ENCODE peak calls at places on chromosome 19, in seven cellular contexts. W is osteoblast; E is CD4-positive, alpha-beta memory T cell; Z is cardiac muscle cell; N is neural progenitor cell; H is neuronal stem cell; O is astrocyte. G is an unnamed sample. For H3K36me3, the result is how much of the 10 kb centered on the place peaks cover.

GRCh38 chr19:56080669-56081401 is 40.3 kb downstream of the ZNF787 start:
- DNase-seq in E (peak), H (peak), Z (peak), O (peak), W (peak), N (peak), G (peak)

GRCh38 chr19:14497347-14497921 is 1.5 kb upstream of the GIPC1 start:
- DNase-seq in E (no peak), Z (peak), H (no peak), O (no peak), W (peak), N (no peak), G (no peak)

GRCh38 chr19:42328854-42329253 is 3.4 kb downstream of the MEGF8 start:
- DNase-seq in O (no peak), W (peak), Z (no peak), N (no peak), H (no peak), E (no peak), G (no peak)

GRCh38 chr19:46155237-46155636 is 7.2 kb downstream of the IGFL2 start:
- DNase-seq in H (no peak), W (no peak), O (no peak), E (no peak), N (no peak), Z (no peak), G (no peak)

GRCh38 chr19:47545061-47545948 is 27.6 kb downstream of the ZNF541 start:
- DNase-seq in H (no peak), Z (no peak), E (no peak), N (no peak), W (peak), O (no peak), G (no peak)

GRCh38 chr19:45821103-45821521 is 6.0 kb upstream of the RSPH6A start:
- DNase-seq in Z (no peak), W (peak), E (no peak), N (no peak), H (no peak), O (no peak), G (no peak)

GRCh38 chr19:48415395-48415794 is 21.9 kb downstream of the GRIN2D start:
- DNase-seq in H (no peak), N (peak), O (peak), Z (peak), W (peak), E (peak), G (peak)

GRCh38 chr19:40147338-40147692 is 43.9 kb upstream of the MAP3K10 start:
- DNase-seq in E (no peak), H (no peak), N (no peak), W (no peak), O (no peak), Z (no peak), G (no peak)

GRCh38 chr19:40982594-40983101 is 8.4 kb upstream of the CYP2B6 start:
- DNase-seq in W (peak), N (no peak), O (peak), E (no peak), Z (no peak), H (no peak), G (no peak)

GRCh38 chr19:18232540-18233223 is 6.4 kb upstream of the PDE4C start:
- DNase-seq in W (peak), O (no peak), Z (peak), N (no peak), H (peak), E (no peak), G (no peak)

GRCh38 chr19:32223595-32224370 is 121.6 kb upstream of the ZNF507 start:
- DNase-seq in O (no peak), Z (no peak), N (peak), H (no peak), E (peak), W (no peak), G (no peak)

GRCh38 chr19:48715276-48715675 is 4.2 kb downstream of the MAMSTR start:
- DNase-seq in W (peak), N (no peak), Z (no peak), E (no peak), O (no peak), H (no peak), G (no peak)

GRCh38 chr19:5537870-5538269 is 29.9 kb downstream of the TINCR start:
- DNase-seq in E (no peak), N (no peak), W (peak), H (no peak), Z (no peak), O (no peak), G (no peak)

GRCh38 chr19:38059897-38060296 is 152.9 kb downstream of the SIPA1L3 start:
- DNase-seq in H (no peak), O (no peak), W (no peak), Z (no peak), E (no peak), N (no peak), G (no peak)

GRCh38 chr19:43777163-43777700 is 3.5 kb downstream of the KCNN4 start:
- DNase-seq in W (peak), E (peak), H (no peak), O (peak), Z (no peak), N (no peak), G (no peak)

GRCh38 chr19:10404888-10405808 is 1.8 kb upstream of the CDC37 start:
- DNase-seq in H (no peak), O (no peak), E (no peak), Z (no peak), W (peak), N (peak), G (no peak)

GRCh38 chr19:3027981-3028304 is 1.1 kb downstream of the TLE2 start:
- DNase-seq in N (no peak), E (no peak), Z (no peak), O (no peak), H (no peak), W (peak), G (no peak)

GRCh38 chr19:3404324-3405260 is 38.2 kb downstream of the NFIC start:
- DNase-seq in O (peak), E (no peak), W (peak), H (no peak), N (no peak), Z (no peak), G (no peak)

GRCh38 chr19:39752390-39752789 is 14.6 kb upstream of the CLC start:
- DNase-seq in N (no peak), H (no peak), E (no peak), O (no peak), W (no peak), Z (no peak), G (no peak)

GRCh38 chr19:58473775-58474174 is 2.4 kb upstream of the ZNF446 start:
- DNase-seq in H (no peak), O (no peak), W (no peak), E (no peak), Z (no peak), N (no peak), G (no peak)

GRCh38 chr19:58396691-58397532 is 1.5 kb downstream of the RNF225 start:
- DNase-seq in O (no peak), E (no peak), Z (no peak), N (no peak), H (no peak), W (peak), G (no peak)

DNA sequence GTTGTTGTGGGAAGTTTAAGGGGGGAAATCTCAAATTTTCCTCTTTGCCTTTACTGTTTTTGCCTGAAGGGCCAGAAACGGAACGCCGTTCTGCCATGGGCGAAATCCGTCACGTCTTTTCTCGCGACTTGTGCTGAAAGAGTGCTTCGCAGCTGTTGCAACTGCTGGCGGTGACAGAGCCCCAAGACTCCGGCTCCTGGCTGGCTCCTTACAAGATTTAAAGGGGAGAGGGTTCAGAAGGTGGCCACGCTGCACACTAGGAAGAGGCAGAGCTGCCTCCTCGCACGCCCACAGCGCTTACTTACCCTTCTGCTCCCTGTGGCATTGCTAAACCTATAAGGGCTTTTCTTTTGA is 320.3 kb downstream of the ZNF536 start:
- DNase-seq in E (no peak), H (no peak), W (no peak), O (no peak), N (peak), Z (no peak), G (no peak)
- H3K4me3 ChIP-seq in E (no peak), H (no peak), W (peak), O (peak), N (no peak), Z (no peak), G (no peak)

GRCh38 chr19:33903489-33903850 is 106.8 kb downstream of the KCTD15 start:
- DNase-seq in W (no peak), E (no peak), N (no peak), Z (no peak), H (no peak), O (no peak), G (no peak)

GRCh38 chr19:33904681-33905080 is 108.0 kb downstream of the KCTD15 start:
- DNase-seq in E (no peak), N (peak), H (peak), W (no peak), Z (peak), O (peak), G (no peak)

GRCh38 chr19:33905937-33906577 is 109.4 kb downstream of the KCTD15 start:
- DNase-seq in E (no peak), N (peak), Z (peak), W (peak), O (no peak), H (peak), G (peak)

GRCh38 chr19:33906578-33907335 is 110.1 kb downstream of the KCTD15 start:
- DNase-seq in E (no peak), N (peak), O (peak), Z (no peak), W (peak), H (peak), G (no peak)

DNA sequence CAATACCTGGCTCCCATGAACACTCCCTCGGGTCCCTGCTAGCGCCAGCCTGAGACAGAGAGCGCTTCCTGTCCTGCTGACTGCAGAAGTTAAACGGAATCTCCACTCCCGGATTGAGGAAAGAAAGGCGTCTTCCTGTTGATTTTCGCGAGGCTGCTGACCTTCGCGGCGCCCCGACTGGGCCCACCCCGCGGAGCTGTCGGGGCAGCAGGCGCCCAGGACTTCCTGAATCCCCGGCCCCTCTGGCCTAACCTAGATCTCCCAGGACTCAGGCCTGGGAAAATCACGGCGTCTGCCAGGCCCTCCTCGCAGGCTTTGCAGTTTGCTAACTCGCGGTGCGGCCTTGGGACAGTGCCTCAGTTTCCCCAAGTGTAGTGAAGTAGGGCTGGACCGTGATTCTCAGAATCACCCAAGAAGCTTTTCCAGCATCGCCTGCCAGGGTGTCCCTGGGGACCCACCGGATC is 108.8 kb downstream of the KCTD15 start:
- DNase-seq in Z (peak), W (peak), E (no peak), N (peak), H (peak), O (no peak), G (no peak)
- H3K36me3 ChIP-seq in Z (under half), W (under half), E (under half), N (under half), H (under half), O (under half), G (under half)

DNA sequence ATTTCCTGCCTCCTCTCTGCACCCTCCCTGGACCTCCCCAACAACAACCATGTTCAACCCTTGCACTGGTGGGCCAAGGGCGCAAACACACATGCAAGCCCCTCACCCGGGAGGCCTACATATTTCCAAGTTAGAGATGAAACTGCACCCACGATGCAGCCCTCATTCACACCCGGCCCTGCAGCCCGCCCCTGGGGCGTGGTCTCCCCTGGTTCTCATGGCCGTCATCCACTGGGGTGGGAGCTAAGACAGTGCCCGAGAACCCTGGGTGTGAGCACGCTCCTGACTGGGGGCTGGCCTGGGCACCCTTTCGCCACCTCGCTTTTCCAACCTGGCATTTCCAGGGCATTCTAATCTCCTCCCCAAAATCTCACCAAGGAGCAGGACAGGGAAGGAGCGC is 7.0 kb upstream of the SLC7A10 start:
- DNase-seq in E (no peak), Z (no peak), H (no peak), O (no peak), N (no peak), W (no peak), G (no peak)
- H3K4me3 ChIP-seq in E (no peak), Z (no peak), H (peak), O (no peak), N (no peak), W (no peak), G (no peak)

GRCh38 chr19:35279374-35279773 is 3.0 kb upstream of the HAMP start:
- DNase-seq in Z (no peak), O (no peak), H (no peak), N (no peak), E (no peak), W (peak), G (no peak)
- H3K36me3 ChIP-seq in Z (under half), O (under half), H (under half), N (under half), E (under half), W (under half), G (under half)

DNA sequence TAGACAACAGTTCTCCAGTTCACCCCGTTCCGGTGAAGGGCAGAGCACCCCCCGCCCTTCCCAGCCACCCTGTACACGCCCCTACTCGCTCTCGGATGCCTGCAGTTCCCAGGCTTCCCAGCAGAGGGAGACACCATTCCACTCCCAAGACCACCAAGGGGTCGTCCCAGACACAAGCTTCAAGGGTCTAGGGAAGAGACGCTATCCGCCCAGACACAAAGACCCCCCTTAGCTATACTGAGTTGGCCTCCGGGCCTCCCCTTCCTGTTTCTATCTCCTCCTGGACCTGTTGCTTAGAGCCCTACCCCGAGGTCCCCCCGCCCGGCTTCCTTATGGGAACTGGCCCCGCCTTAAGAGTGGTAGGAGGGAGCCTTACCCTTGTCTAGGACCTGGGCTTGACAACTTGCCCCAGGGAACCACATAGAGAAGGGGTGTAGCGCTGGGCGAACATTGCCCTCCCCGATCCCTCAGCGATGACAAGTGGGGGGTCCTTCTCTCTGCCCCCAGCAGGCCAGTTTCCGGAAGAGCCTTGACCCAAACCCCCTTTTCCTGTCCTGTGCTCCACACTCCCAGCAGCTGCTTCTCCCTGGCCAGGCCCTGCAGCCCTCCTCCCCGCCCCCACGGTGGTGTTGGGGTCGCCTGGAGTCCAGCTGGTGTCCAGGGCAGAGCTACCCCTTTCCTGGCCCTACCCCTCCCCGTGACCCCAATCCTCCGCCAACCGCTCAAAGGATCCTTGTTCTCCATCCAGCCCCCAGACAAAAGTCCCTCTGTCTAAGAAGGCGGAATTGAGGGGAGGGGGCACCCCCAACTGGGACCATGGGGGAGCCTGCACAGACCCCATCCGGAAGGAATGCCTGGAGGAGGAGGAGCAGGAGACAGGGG is 726 bp upstream of the FXYD3 start:
- DNase-seq in E (peak), N (peak), W (peak), O (no peak), Z (peak), H (peak), G (no peak)
- H3K4me3 ChIP-seq in E (no peak), N (peak), W (peak), O (no peak), Z (peak), H (no peak), G (no peak)

GRCh38 chr19:16084067-16084685 is 7.9 kb downstream of the TPM4 start:
- DNase-seq in E (no peak), O (no peak), N (no peak), H (no peak), Z (no peak), W (no peak), G (no peak)

GRCh38 chr19:16087940-16088339 is 11.6 kb downstream of the TPM4 start:
- DNase-seq in O (no peak), Z (no peak), E (no peak), N (no peak), H (no peak), W (no peak), G (no peak)

GRCh38 chr19:16088985-16089846 is 12.9 kb downstream of the TPM4 start:
- DNase-seq in W (no peak), Z (no peak), E (no peak), O (no peak), N (no peak), H (no peak), G (no peak)

GRCh38 chr19:16088351-16088984 is 12.2 kb downstream of the TPM4 start:
- DNase-seq in O (peak), E (no peak), H (no peak), W (no peak), Z (no peak), N (no peak), G (no peak)

DNA sequence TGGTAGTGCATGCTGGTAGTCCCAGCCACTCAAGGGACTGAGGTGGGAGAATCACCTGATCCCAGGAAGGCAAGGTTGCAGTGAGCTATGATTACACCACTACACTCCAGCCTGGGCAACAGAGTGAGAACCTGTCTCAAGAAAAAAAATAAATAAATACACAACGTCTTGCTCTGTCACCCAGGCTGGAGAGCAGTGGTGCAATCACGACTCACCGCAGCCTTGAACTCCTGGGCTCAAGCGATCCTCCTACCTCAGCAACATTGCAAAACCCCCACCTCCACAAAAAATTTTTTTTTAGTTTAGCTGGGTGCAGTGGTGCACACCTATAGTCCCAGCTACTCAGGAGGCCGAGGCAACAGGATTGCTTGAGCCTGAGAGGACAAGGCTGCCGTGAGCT is 8.8 kb downstream of the TPM4 start:
- DNase-seq in W (no peak), O (no peak), H (no peak), N (no peak), Z (no peak), E (no peak), G (no peak)
- H3K36me3 ChIP-seq in W (half or more), O (half or more), H (half or more), N (under half), Z (half or more), E (half or more), G (under half)

GRCh38 chr19:13017306-13018036 is 22.2 kb downstream of the NFIX start:
- DNase-seq in W (peak), H (no peak), Z (no peak), N (no peak), O (no peak), E (no peak), G (no peak)
- H3K4me3 ChIP-seq in W (peak), H (no peak), Z (no peak), N (no peak), O (peak), E (no peak), G (no peak)

DNA sequence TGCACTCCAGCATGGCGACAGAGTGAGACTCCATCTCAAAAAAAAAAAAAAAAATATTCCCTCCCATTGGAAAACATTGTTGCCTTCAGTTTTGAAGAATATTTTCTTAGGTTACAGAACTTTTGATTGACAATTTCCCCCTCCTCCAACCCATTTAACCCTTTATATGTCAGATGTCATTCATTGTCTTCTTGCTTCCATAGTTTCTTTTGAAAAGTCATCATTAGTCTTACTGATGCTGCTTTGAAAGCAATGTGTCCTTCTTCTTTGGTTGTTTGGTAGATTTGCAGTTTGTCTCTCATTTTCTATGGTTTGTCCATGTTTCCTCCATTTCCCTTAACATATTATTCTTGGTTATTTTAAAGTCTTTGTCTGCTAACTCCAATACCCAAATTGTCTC is 25.4 kb downstream of the ZNF558 start:
- DNase-seq in W (no peak), Z (no peak), O (no peak), H (no peak), E (no peak), N (no peak), G (no peak)
- H3K36me3 ChIP-seq in W (under half), Z (under half), O (under half), H (under half), E (under half), N (under half), G (under half)